ENCODE peak calls at places on chromosomes 5 and 9, in four cellular contexts. O is cardiac muscle cell, J is lung, P is stomach. M is an unnamed sample.

GRCh38 chr9:134187821-134188420 is 23.6 kb upstream of the RNU6ATAC start:
- DNase-seq in J (no peak), O (no peak), P (no peak), M (peak; percentile 9)

GRCh38 chr9:118961857-118962256 is 407.4 kb downstream of the BRINP1 start:
- DNase-seq in P (no peak), O (no peak), J (no peak), M (no peak)

GRCh38 chr5:6810641-6811405 is 97.6 kb downstream of the TENT4A start:
- DNase-seq in O (no peak), J (no peak), P (no peak), M (no peak)

GRCh38 chr5:143968071-143968878 is 156.3 kb downstream of the HMHB1 start:
- DNase-seq in J (no peak), O (peak; percentile 58), P (no peak), M (no peak)

GRCh38 chr5:68415177-68416085 is 199.9 kb downstream of the PIK3R1 start:
- DNase-seq in P (no peak), J (no peak), O (no peak), M (no peak)

GRCh38 chr5:18797241-18797640 is 1163.0 kb downstream of the TAF11L14 start:
- DNase-seq in P (no peak), O (no peak), J (no peak), M (no peak)

GRCh38 chr9:79452265-79452664 is 119.5 kb upstream of the TLE4 start:
- DNase-seq in J (no peak), P (no peak), O (no peak), M (no peak)

GRCh38 chr9:14096182-14096922 is 217.6 kb downstream of the NFIB start:
- DNase-seq in J (no peak), P (peak; percentile 45), O (peak; percentile 83), M (no peak)

GRCh38 chr5:111070272-111071134 is 1.0 kb upstream of the TSLP start:
- DNase-seq in J (no peak), O (peak; percentile 42), P (peak; percentile 26), M (no peak)

GRCh38 chr5:83554686-83555085 is 83.1 kb downstream of the VCAN start:
- DNase-seq in P (no peak), J (no peak), O (no peak), M (no peak)

GRCh38 chr5:125455041-125455440 is 708.6 kb upstream of the ZNF608 start:
- DNase-seq in P (no peak), J (no peak), O (peak; percentile 38), M (no peak)

GRCh38 chr5:179801304-179802206 is 5.1 kb downstream of the MGAT4B start:
- DNase-seq in J (peak; percentile 83), O (peak; percentile 68), P (peak; percentile 86), M (no peak)

GRCh38 chr5:83436276-83436675 is 35.3 kb upstream of the VCAN start:
- DNase-seq in J (no peak), O (no peak), P (no peak), M (no peak)

GRCh38 chr9:2691212-2691611 is 26.1 kb upstream of the KCNV2 start:
- DNase-seq in P (no peak), O (peak; percentile 2), J (no peak), M (no peak)

GRCh38 chr9:92808726-92809451 is 44.3 kb upstream of the BICD2 start:
- DNase-seq in J (peak; percentile 42), P (peak; percentile 70), O (peak; percentile 83), M (no peak)

GRCh38 chr9:130351343-130351742 is 85.8 kb downstream of the HMCN2 start:
- DNase-seq in O (no peak), P (no peak), J (no peak), M (no peak)

GRCh38 chr5:133754575-133755169 is 142.3 kb upstream of the FSTL4 start:
- DNase-seq in O (peak; percentile 53), P (peak; percentile 40), J (no peak), M (peak; percentile 11)

GRCh38 chr5:85278193-85278592 is 893.5 kb upstream of the EDIL3 start:
- DNase-seq in O (no peak), J (no peak), P (no peak), M (no peak)

GRCh38 chr9:2340046-2340760 is 281.4 kb upstream of the VLDLR start:
- DNase-seq in J (no peak), P (no peak), O (no peak), M (no peak)

GRCh38 chr9:89219637-89220036 is 41.0 kb upstream of the SHC3 start:
- DNase-seq in P (no peak), O (no peak), J (no peak), M (no peak)

GRCh38 chr9:14089051-14089798 is 224.7 kb downstream of the NFIB start:
- DNase-seq in P (no peak), J (no peak), O (peak; percentile 46), M (no peak)

GRCh38 chr9:19379697-19380046 is 364 bp downstream of the RPS6 start:
- DNase-seq in J (no peak), O (peak; percentile 47), P (no peak), M (no peak)

GRCh38 chr9:131273146-131273545 is 3.2 kb downstream of the FAM78A start:
- DNase-seq in J (no peak), O (no peak), P (no peak), M (peak; percentile 41)

GRCh38 chr5:80623911-80624457 is 30.5 kb upstream of the MSH3 start:
- DNase-seq in O (no peak), J (no peak), P (no peak), M (no peak)

GRCh38 chr9:109986423-109987055 is 206.5 kb downstream of the PALM2AKAP2 start:
- DNase-seq in O (peak; percentile 91), P (no peak), J (no peak), M (no peak)

GRCh38 chr5:120538149-120538548 is 74.0 kb downstream of the PRR16 start:
- DNase-seq in J (no peak), P (no peak), O (no peak), M (no peak)

GRCh38 chr5:138078006-138078643 is 5.7 kb upstream of the WNT8A start:
- DNase-seq in J (no peak), P (no peak), O (no peak), M (no peak)

DNA sequence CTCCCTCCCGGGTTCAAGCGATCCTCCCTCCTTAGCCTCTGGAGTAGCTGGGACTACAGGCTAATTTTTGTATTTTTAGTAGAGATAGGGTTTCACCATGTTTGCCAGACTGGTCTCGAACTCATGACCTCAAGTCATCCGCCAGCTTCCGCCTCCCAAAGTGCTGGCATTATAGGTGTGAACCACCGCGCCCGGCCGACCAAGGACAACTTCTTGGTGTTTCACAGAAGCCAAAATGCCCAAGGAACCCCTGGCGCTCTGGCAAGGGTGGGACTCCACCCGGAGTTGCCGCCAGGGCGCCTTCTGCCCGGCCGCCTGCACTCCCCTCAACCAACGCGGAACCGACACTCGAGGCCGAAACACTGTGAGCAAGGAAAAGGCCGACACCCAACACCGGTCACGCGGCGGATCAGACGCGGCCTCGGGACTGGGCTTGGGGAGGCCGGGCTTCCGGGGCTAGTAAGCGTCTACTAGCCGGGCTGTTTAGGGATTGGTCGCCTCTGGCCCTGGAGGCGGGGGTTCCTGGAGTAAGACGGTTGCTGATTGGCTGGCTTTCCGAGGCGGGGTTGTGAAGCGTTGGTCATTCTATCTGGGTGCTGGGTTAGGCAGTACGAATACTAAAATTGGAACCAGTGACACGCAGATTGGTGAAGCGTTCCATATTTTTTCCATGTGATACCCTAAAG is 7.7 kb upstream of the CFAP157 start:
- DNase-seq in J (peak; percentile 98), O (peak; percentile 99), P (peak; percentile 96), M (peak; percentile 99)
- TF ChIP-seq CTCF in J (no peak), O (no peak), P (no peak), M (peak; percentile 48)

DNA sequence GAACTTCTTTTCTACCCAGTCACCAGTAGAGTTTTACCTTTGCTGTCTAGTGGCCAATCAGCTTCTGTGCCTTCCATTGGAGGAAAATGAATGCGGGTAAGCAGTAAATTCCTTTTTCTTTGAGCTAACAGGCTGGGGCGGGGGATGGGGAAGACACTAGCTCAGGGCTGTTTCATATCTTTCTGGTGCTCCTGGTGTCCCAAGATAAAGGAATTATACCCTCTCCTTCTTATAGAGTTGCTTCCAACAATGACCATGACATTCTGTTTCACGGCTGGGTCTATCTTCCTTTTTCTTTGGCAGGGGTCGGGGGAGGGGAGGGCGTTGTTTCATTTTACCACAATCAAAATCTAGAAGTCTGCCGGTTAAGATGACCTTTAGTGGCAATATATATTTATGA is 51.2 kb upstream of the RPS23 start:
- DNase-seq in P (no peak), O (no peak), J (no peak), M (no peak)
- TF ChIP-seq CTCF in P (no peak), O (no peak), J (no peak), M (no peak)

GRCh38 chr5:38556599-38557308 is at the start of gene LIFR:
- DNase-seq in O (peak; percentile 92), J (peak; percentile 79), P (peak; percentile 86), M (peak; percentile 79)
- TF ChIP-seq CTCF in O (no peak), J (no peak), P (no peak), M (no peak)

DNA sequence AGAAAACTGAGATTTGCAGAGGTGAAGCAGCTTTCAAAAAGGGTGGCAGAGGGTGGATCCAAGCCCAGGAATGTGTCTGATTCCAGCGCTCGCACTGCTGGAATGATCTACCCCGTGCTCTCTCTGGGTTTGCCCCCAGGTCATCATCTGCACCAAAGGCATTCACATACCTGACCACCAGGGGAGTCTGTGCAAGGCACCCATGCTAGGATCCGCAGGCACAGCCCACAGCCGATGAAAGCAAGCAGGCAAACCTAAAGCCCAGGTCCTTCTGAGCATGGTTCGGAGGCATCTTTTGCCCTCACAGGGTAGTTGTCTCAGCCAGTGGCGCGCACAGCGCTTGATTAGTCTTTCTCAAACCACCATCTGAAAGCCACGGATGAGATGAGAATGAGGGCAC is 56.6 kb downstream of the TEK start:
- DNase-seq in P (no peak), O (no peak), J (no peak), M (no peak)
- TF ChIP-seq CTCF in P (no peak), O (no peak), J (no peak), M (no peak)

GRCh38 chr9:106560540-106560939 is 302.4 kb upstream of the ZNF462 start:
- DNase-seq in O (no peak), J (no peak), P (no peak), M (no peak)
- TF ChIP-seq CTCF in O (no peak), J (no peak), P (no peak), M (no peak)

GRCh38 chr9:95087659-95088242 is 229.8 kb downstream of the FANCC start:
- DNase-seq in P (peak; percentile 67), O (no peak), J (no peak), M (peak; percentile 30)
- TF ChIP-seq CTCF in P (no peak), O (no peak), J (no peak), M (no peak)

DNA sequence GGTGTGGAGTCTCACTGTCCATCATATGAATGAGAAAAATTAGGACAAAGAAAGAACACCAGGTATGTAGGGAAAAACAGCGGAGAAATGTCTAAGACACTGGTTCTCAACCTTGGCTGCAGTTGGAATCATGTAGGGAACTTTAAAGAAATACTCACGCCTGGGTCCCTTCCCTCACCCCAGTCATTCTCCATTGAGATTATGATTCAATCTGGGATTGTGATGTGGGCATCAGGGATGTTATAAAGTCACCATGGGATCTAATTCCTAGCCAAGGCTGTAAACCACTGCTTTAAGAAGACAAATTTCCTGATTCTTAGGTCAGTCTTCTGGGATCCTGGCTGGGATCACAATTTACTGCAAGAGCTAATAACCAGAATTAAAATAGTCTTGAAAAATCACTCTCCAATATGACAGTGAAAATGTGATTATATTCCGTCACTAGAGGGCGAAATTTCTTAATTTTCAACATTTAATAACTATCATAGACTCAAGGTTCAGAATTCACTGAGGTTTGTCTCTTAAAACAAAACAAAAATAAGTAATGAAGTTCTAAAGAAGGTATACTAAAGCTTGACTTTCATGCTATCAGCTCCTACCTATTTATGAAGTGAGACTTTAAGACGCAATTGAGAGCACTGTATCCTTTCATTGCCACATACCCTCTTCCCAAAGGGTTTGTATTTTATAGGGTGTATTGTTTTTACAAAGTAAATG is 60.5 kb downstream of the GLDC start:
- DNase-seq in O (peak; percentile 60), P (no peak), J (no peak), M (no peak)
- TF ChIP-seq CTCF in O (peak; percentile 40), P (no peak), J (peak; percentile 26), M (peak; percentile 54)

M was measured in gastrocnemius medialis.